ENCODE peak calls at places on chromosomes 11 and 22, in seven cellular contexts. B, I, M, O, J, A and K are unnamed samples.

GRCh38 chr22:31229402-31230140 is 17.5 kb downstream of the LIMK2 start:
- DNase-seq in B (peak; percentile 83), I (peak; percentile 48), M (no peak), O (no peak), J (no peak), A (no peak), K (peak; percentile 38)

GRCh38 chr11:134559617-134559992 is 147.6 kb upstream of the B3GAT1 start:
- DNase-seq in B (no peak), I (no peak), M (no peak), O (no peak), J (no peak), A (no peak), K (no peak)

GRCh38 chr22:38172016-38172431 is 9.6 kb downstream of the PLA2G6 start:
- DNase-seq in B (peak; percentile 72), I (peak; percentile 51), M (no peak), O (peak; percentile 98), J (no peak), A (no peak), K (no peak)

GRCh38 chr11:36069576-36070214 is 125.8 kb downstream of the LDLRAD3 start:
- DNase-seq in B (peak; percentile 27), I (no peak), M (no peak), O (peak; percentile 67), J (no peak), A (peak; percentile 24), K (no peak)

GRCh38 chr11:132556316-132556715 is 976.0 kb downstream of the OPCML start:
- DNase-seq in B (no peak), I (no peak), M (no peak), O (no peak), J (no peak), A (no peak), K (no peak)

GRCh38 chr11:33722579-33723234 is 13.5 kb downstream of the CD59 start:
- DNase-seq in B (peak; percentile 57), I (peak; percentile 80), M (no peak), O (peak; percentile 64), J (peak; percentile 77), A (no peak), K (peak; percentile 77)

GRCh38 chr11:14340721-14341120 is 18.3 kb downstream of the RRAS2 start:
- DNase-seq in B (no peak), I (no peak), M (no peak), O (no peak), J (no peak), A (no peak), K (no peak)

GRCh38 chr22:28989035-28989464 is 72.6 kb downstream of the C22orf31 start:
- DNase-seq in B (no peak), I (no peak), M (no peak), O (peak; percentile 53), J (no peak), A (no peak), K (peak; percentile 86)

GRCh38 chr22:23251445-23252093 is 71.3 kb downstream of the BCR start:
- DNase-seq in B (peak; percentile 37), I (peak; percentile 45), M (no peak), O (peak; percentile 67), J (peak; percentile 41), A (no peak), K (peak; percentile 64)

GRCh38 chr11:34613015-34613414 is 7.9 kb upstream of the EHF start:
- DNase-seq in B (no peak), I (no peak), M (no peak), O (no peak), J (no peak), A (no peak), K (peak; percentile 70)

GRCh38 chr22:50683086-50683993 is 10.7 kb downstream of the SHANK3 start:
- DNase-seq in B (no peak), I (no peak), M (no peak), O (no peak), J (no peak), A (peak; percentile 22), K (no peak)

GRCh38 chr11:75474878-75475766 is 42.1 kb upstream of the KLHL35 start:
- DNase-seq in B (no peak), I (peak; percentile 62), M (no peak), O (no peak), J (no peak), A (no peak), K (no peak)

GRCh38 chr11:94973099-94973968 is at the start of the genes CWC15 and KDM4D:
- DNase-seq in B (peak; percentile 96), I (peak; percentile 90), M (peak; percentile 77), O (peak; percentile 94), J (peak; percentile 90), A (peak; percentile 91), K (peak; percentile 92)

GRCh38 chr22:47616396-47617020 is 854.1 kb downstream of the TBC1D22A start:
- DNase-seq in B (no peak), I (no peak), M (no peak), O (no peak), J (no peak), A (no peak), K (no peak)

GRCh38 chr11:100663583-100663982 is 23.5 kb upstream of the ARHGAP42 start:
- DNase-seq in B (no peak), I (no peak), M (no peak), O (no peak), J (no peak), A (no peak), K (no peak)

GRCh38 chr11:40281055-40281580 is 1178.3 kb downstream of the LRRC4C start:
- DNase-seq in B (no peak), I (no peak), M (no peak), O (no peak), J (no peak), A (no peak), K (no peak)

GRCh38 chr11:78138694-78139421 is 568 bp downstream of the ALG8 start:
- DNase-seq in B (peak; percentile 52), I (peak; percentile 31), M (no peak), O (peak; percentile 57), J (peak; percentile 19), A (peak; percentile 7), K (peak; percentile 72)

GRCh38 chr11:64081663-64082442 is 46.1 kb downstream of the FLRT1 start:
- DNase-seq in B (no peak), I (no peak), M (no peak), O (no peak), J (no peak), A (no peak), K (no peak)

GRCh38 chr11:105693075-105693474 is 83.2 kb downstream of the GRIA4 start:
- DNase-seq in B (no peak), I (no peak), M (no peak), O (no peak), J (no peak), A (no peak), K (no peak)

GRCh38 chr22:37060801-37061610 is 9.5 kb downstream of the KCTD17 start:
- DNase-seq in B (no peak), I (no peak), M (no peak), O (no peak), J (no peak), A (no peak), K (no peak)

GRCh38 chr22:48739348-48740085 is 1088.2 kb downstream of the BRD1 start:
- DNase-seq in B (no peak), I (no peak), M (no peak), O (no peak), J (no peak), A (no peak), K (no peak)

GRCh38 chr11:62875698-62876483 is 4.8 kb upstream of the SLC3A2 start:
- DNase-seq in B (no peak), I (no peak), M (no peak), O (no peak), J (no peak), A (no peak), K (no peak)

GRCh38 chr22:49930596-49931412 is 12.4 kb downstream of the CRELD2 start:
- DNase-seq in B (peak; percentile 95), I (peak; percentile 66), M (peak; percentile 48), O (peak; percentile 79), J (peak; percentile 74), A (peak; percentile 70), K (peak; percentile 90)

GRCh38 chr11:69200331-69201047 is 44.8 kb downstream of the SMIM38 start:
- DNase-seq in B (peak; percentile 63), I (no peak), M (no peak), O (no peak), J (no peak), A (no peak), K (no peak)

GRCh38 chr11:27619936-27620335 is 80.3 kb downstream of the BDNF start:
- DNase-seq in B (no peak), I (no peak), M (no peak), O (no peak), J (no peak), A (no peak), K (no peak)

GRCh38 chr11:3160252-3161031 is 4.7 kb downstream of the OSBPL5 start:
- DNase-seq in B (peak; percentile 90), I (peak; percentile 92), M (peak; percentile 79), O (peak; percentile 85), J (peak; percentile 95), A (peak; percentile 80), K (peak; percentile 79)

GRCh38 chr11:68342459-68343158 is 30.2 kb downstream of the LRP5 start:
- DNase-seq in B (no peak), I (no peak), M (no peak), O (peak; percentile 82), J (no peak), A (no peak), K (peak; percentile 14)

GRCh38 chr11:861105-861479 is 18.4 kb downstream of the TSPAN4 start:
- DNase-seq in B (no peak), I (no peak), M (no peak), O (no peak), J (no peak), A (no peak), K (no peak)